ENCODE peak calls at places on chromosomes 13 and 19, in ten cellular contexts. U is hepatocyte, G is MM.1S, Q is K562, N is astrocyte, S is osteoblast, H is mesenchymal stem cell, D is fibroblast of lung, A is DND-41, K is H9. X is an unnamed sample. For H3K9me3, the result is how much of the 10 kb centered on the place peaks cover.

GRCh38 chr13:42991892-42992584 is at the start of gene EPSTI1:
- DNase-seq in U (peak), G (peak), Q (peak), N (peak), S (peak), H (peak), D (peak), A (peak), K (peak), X (peak)

GRCh38 chr19:7224205-7224833 is 69.9 kb downstream of the INSR start:
- DNase-seq in U (no peak), G (no peak), Q (no peak), N (peak), S (peak), H (no peak), D (peak), A (no peak), K (no peak), X (no peak)

GRCh38 chr13:93116809-93117208 is 109.8 kb upstream of the GPC6 start:
- DNase-seq in U (peak), G (peak), Q (no peak), N (no peak), S (no peak), H (no peak), D (peak), A (no peak), K (no peak), X (no peak)

GRCh38 chr13:66950666-66951065 is 279.5 kb downstream of the PCDH9 start:
- DNase-seq in U (no peak), G (no peak), Q (no peak), N (no peak), S (no peak), H (no peak), D (no peak), A (no peak), K (no peak), X (no peak)

GRCh38 chr19:4009990-4010807 is 2.7 kb downstream of the PIAS4 start:
- DNase-seq in U (peak), G (no peak), Q (no peak), N (no peak), S (peak), H (peak), D (peak), A (no peak), K (no peak), X (no peak)

GRCh38 chr19:3868770-3869456 is at the start of gene ZFR2:
- DNase-seq in U (peak), G (no peak), Q (peak), N (no peak), S (peak), H (no peak), D (no peak), A (peak), K (peak), X (peak)

GRCh38 chr13:109390391-109390790 is 396.0 kb downstream of the IRS2 start:
- DNase-seq in U (no peak), G (no peak), Q (no peak), N (no peak), S (no peak), H (no peak), D (no peak), A (no peak), K (no peak), X (no peak)

GRCh38 chr13:59270327-59270726 is 893.4 kb downstream of the DIAPH3 start:
- DNase-seq in U (no peak), G (no peak), Q (no peak), N (no peak), S (no peak), H (no peak), D (no peak), A (no peak), K (no peak), X (no peak)

GRCh38 chr19:51375504-51376221 is 3.2 kb upstream of the NKG7 start:
- DNase-seq in U (no peak), G (no peak), Q (no peak), N (no peak), S (no peak), H (no peak), D (no peak), A (peak), K (no peak), X (no peak)

GRCh38 chr19:35484637-35485036 is 5.6 kb downstream of the KRTDAP start:
- DNase-seq in U (no peak), G (no peak), Q (no peak), N (no peak), S (no peak), H (no peak), D (no peak), A (no peak), K (no peak), X (peak)

GRCh38 chr13:43444085-43444484 is 342.7 kb downstream of the ENOX1 start:
- DNase-seq in U (no peak), G (no peak), Q (no peak), N (peak), S (peak), H (no peak), D (no peak), A (no peak), K (no peak), X (no peak)

GRCh38 chr13:49561064-49561410 is 24.3 kb downstream of the RCBTB1 start:
- DNase-seq in U (peak), G (no peak), Q (no peak), N (peak), S (no peak), H (peak), D (no peak), A (no peak), K (no peak), X (no peak)

GRCh38 chr19:45547965-45548609 is 36.5 kb downstream of the OPA3 start:
- DNase-seq in U (peak), G (no peak), Q (peak), N (no peak), S (peak), H (peak), D (peak), A (no peak), K (peak), X (no peak)

GRCh38 chr19:4120531-4120930 is 3.4 kb downstream of the MAP2K2 start:
- DNase-seq in U (no peak), G (no peak), Q (no peak), N (peak), S (peak), H (peak), D (peak), A (no peak), K (no peak), X (no peak)

GRCh38 chr13:51913421-51914136 is 51.8 kb downstream of the CCDC70 start:
- DNase-seq in U (no peak), G (no peak), Q (no peak), N (no peak), S (no peak), H (no peak), D (no peak), A (no peak), K (peak), X (peak)

GRCh38 chr13:75480691-75481175 is 1.2 kb downstream of the TBC1D4 start:
- DNase-seq in U (peak), G (peak), Q (peak), N (peak), S (peak), H (peak), D (peak), A (no peak), K (peak), X (peak)

GRCh38 chr13:45807520-45808099 is 43.9 kb downstream of the SIAH3 start:
- DNase-seq in U (peak), G (peak), Q (peak), N (peak), S (no peak), H (peak), D (peak), A (no peak), K (peak), X (peak)

GRCh38 chr13:109400625-109401257 is 385.6 kb downstream of the IRS2 start:
- DNase-seq in U (no peak), G (no peak), Q (no peak), N (no peak), S (peak), H (no peak), D (no peak), A (no peak), K (no peak), X (no peak)

GRCh38 chr19:49570997-49571676 is 9.2 kb downstream of the NOSIP start:
- DNase-seq in U (peak), G (peak), Q (no peak), N (no peak), S (peak), H (no peak), D (no peak), A (peak), K (peak), X (peak)

GRCh38 chr19:49689133-49690072 is at the start of gene ADM5:
- DNase-seq in U (peak), G (no peak), Q (no peak), N (no peak), S (peak), H (no peak), D (no peak), A (no peak), K (peak), X (no peak)

GRCh38 chr19:40933025-40933424 is 51.0 kb upstream of the CYP2A7 start:
- DNase-seq in U (no peak), G (no peak), Q (no peak), N (no peak), S (no peak), H (no peak), D (no peak), A (no peak), K (peak), X (no peak)

GRCh38 chr19:50313812-50314536 is 15.2 kb downstream of the KCNC3 start:
- DNase-seq in U (peak), G (no peak), Q (no peak), N (no peak), S (peak), H (no peak), D (no peak), A (no peak), K (peak), X (no peak)

GRCh38 chr13:75458696-75459422 is 23.1 kb downstream of the TBC1D4 start:
- DNase-seq in U (no peak), G (peak), Q (no peak), N (no peak), S (no peak), H (no peak), D (no peak), A (no peak), K (peak), X (no peak)

GRCh38 chr19:453606-454005 is 7.2 kb downstream of the SHC2 start:
- DNase-seq in U (no peak), G (no peak), Q (no peak), N (no peak), S (peak), H (no peak), D (no peak), A (no peak), K (no peak), X (no peak)

GRCh38 chr19:19279853-19280252 is 6.8 kb upstream of the TM6SF2 start:
- DNase-seq in U (peak), G (no peak), Q (no peak), N (no peak), S (peak), H (no peak), D (no peak), A (no peak), K (no peak), X (no peak)

GRCh38 chr19:45779231-45780145 is 2.8 kb downstream of the DMPK start:
- DNase-seq in U (peak), G (peak), Q (peak), N (no peak), S (peak), H (peak), D (no peak), A (peak), K (peak), X (peak)

GRCh38 chr13:49836516-49836915 is 44.0 kb upstream of the KPNA3 start:
- DNase-seq in U (peak), G (no peak), Q (no peak), N (no peak), S (no peak), H (no peak), D (peak), A (no peak), K (peak), X (no peak)

GRCh38 chr19:31534231-31534630 is 185.0 kb upstream of the TSHZ3 start:
- DNase-seq in U (no peak), G (no peak), Q (no peak), N (no peak), S (no peak), H (no peak), D (no peak), A (no peak), K (no peak), X (no peak)

GRCh38 chr13:22053053-22053452 is 382.2 kb downstream of the FGF9 start:
- DNase-seq in U (no peak), G (peak), Q (no peak), N (no peak), S (no peak), H (no peak), D (no peak), A (no peak), K (no peak), X (no peak)

GRCh38 chr13:99404005-99404755 is 97.0 kb upstream of the GPR183 start:
- DNase-seq in U (no peak), G (no peak), Q (no peak), N (no peak), S (no peak), H (no peak), D (no peak), A (no peak), K (no peak), X (no peak)

GRCh38 chr19:7480975-7481265 is 7.9 kb downstream of the PEX11G start:
- DNase-seq in U (no peak), G (no peak), Q (no peak), N (no peak), S (peak), H (no peak), D (no peak), A (no peak), K (no peak), X (no peak)

GRCh38 chr19:18854982-18855381 is 23.2 kb downstream of the UPF1 start:
- DNase-seq in U (no peak), G (no peak), Q (no peak), N (no peak), S (peak), H (no peak), D (no peak), A (no peak), K (no peak), X (no peak)

GRCh38 chr13:110521946-110522345 is 39.6 kb downstream of the RAB20 start:
- DNase-seq in U (no peak), G (no peak), Q (no peak), N (no peak), S (peak), H (no peak), D (no peak), A (no peak), K (no peak), X (no peak)

GRCh38 chr19:16364231-16364865 is 39.7 kb downstream of the KLF2 start:
- DNase-seq in U (peak), G (no peak), Q (no peak), N (no peak), S (peak), H (no peak), D (no peak), A (no peak), K (no peak), X (no peak)

GRCh38 chr13:75226092-75226491 is 255.9 kb downstream of the TBC1D4 start:
- DNase-seq in U (no peak), G (no peak), Q (peak), N (peak), S (peak), H (no peak), D (no peak), A (no peak), K (peak), X (no peak)

GRCh38 chr19:6065685-6066365 is 44.5 kb downstream of the RFX2 start:
- DNase-seq in U (peak), G (no peak), Q (peak), N (peak), S (peak), H (peak), D (no peak), A (peak), K (peak), X (no peak)

GRCh38 chr13:87498681-87499080 is 172.5 kb upstream of the SLITRK5 start:
- DNase-seq in U (peak), G (no peak), Q (no peak), N (peak), S (no peak), H (peak), D (peak), A (no peak), K (no peak), X (peak)

GRCh38 chr19:1410789-1411188 is 3.4 kb downstream of the DAZAP1 start:
- DNase-seq in U (no peak), G (no peak), Q (no peak), N (no peak), S (no peak), H (no peak), D (no peak), A (no peak), K (no peak), X (no peak)

GRCh38 chr19:46661735-46662592 is 982 bp upstream of the DACT3 start:
- DNase-seq in U (peak), G (peak), Q (peak), N (peak), S (peak), H (peak), D (peak), A (peak), K (peak), X (peak)

GRCh38 chr19:48511800-48512503 is at the start of gene LMTK3:
- DNase-seq in U (no peak), G (no peak), Q (peak), N (peak), S (peak), H (peak), D (peak), A (peak), K (peak), X (peak)

GRCh38 chr19:48508729-48509310 is 2.8 kb downstream of the LMTK3 start:
- DNase-seq in U (no peak), G (no peak), Q (no peak), N (no peak), S (peak), H (no peak), D (no peak), A (no peak), K (no peak), X (no peak)

GRCh38 chr19:48511321-48511731 is 309 bp downstream of the LMTK3 start:
- DNase-seq in U (no peak), G (no peak), Q (no peak), N (no peak), S (no peak), H (no peak), D (no peak), A (no peak), K (no peak), X (no peak)

GRCh38 chr19:48509467-48510194 is 2.0 kb downstream of the LMTK3 start:
- DNase-seq in U (no peak), G (no peak), Q (peak), N (no peak), S (peak), H (no peak), D (no peak), A (no peak), K (peak), X (no peak)

GRCh38 chr19:48510421-48511268 is 990 bp downstream of the LMTK3 start:
- DNase-seq in U (peak), G (peak), Q (peak), N (peak), S (peak), H (peak), D (peak), A (peak), K (peak), X (peak)
- H2AFZ ChIP-seq in U (peak), G (no peak), Q (peak), N (peak), S (peak), H (no peak), D (no peak), A (no peak), K (no peak), X (peak)

GRCh38 chr19:2866495-2867024 is 575 bp upstream of the ZNF556 start:
- DNase-seq in U (no peak), G (no peak), Q (no peak), N (no peak), S (no peak), H (no peak), D (no peak), A (no peak), K (no peak), X (no peak)
- H3K9me3 ChIP-seq in U (under half), G (under half), Q (under half), N (under half), S (under half), H (under half), D (under half), A (under half), K (under half), X (under half)

DNA sequence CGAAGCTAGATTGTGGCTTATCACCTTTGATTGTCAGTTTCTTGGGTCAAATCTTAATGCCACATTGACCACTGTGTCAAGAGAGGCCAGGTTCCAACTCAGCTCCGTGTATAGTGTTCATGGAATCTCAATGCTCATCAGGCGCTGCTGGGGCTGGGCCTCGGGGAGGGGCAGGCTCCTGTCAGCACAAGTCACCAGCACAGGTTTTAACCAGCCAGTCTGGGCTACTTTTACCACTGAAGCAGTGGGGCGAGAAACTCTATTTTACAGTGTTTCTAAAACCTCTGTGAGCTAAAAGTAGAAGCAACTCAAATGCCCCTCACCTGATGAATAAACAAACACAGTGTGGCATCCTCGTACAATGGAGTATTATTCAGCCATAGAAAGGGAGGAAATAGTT is 118.7 kb upstream of the GJB6 start:
- DNase-seq in U (no peak), G (no peak), Q (no peak), N (peak), S (no peak), H (no peak), D (no peak), A (no peak), K (no peak), X (no peak)
- H3K27ac ChIP-seq in U (no peak), G (no peak), Q (no peak), N (no peak), S (no peak), H (peak), D (no peak), A (no peak), K (no peak), X (no peak)

GRCh38 chr19:10020851-10021250 is 7.6 kb downstream of the RDH8 start:
- DNase-seq in U (no peak), G (no peak), Q (no peak), N (no peak), S (no peak), H (no peak), D (no peak), A (no peak), K (no peak), X (no peak)

GRCh38 chr19:10018786-10019185 is 5.5 kb downstream of the RDH8 start:
- DNase-seq in U (no peak), G (no peak), Q (no peak), N (no peak), S (peak), H (no peak), D (no peak), A (no peak), K (no peak), X (no peak)

GRCh38 chr19:10021863-10022262 is 8.6 kb downstream of the RDH8 start:
- DNase-seq in U (no peak), G (no peak), Q (no peak), N (no peak), S (no peak), H (no peak), D (no peak), A (no peak), K (no peak), X (no peak)

GRCh38 chr19:10019246-10019645 is 6.0 kb downstream of the RDH8 start:
- DNase-seq in U (no peak), G (no peak), Q (no peak), N (no peak), S (no peak), H (no peak), D (no peak), A (no peak), K (no peak), X (no peak)

DNA sequence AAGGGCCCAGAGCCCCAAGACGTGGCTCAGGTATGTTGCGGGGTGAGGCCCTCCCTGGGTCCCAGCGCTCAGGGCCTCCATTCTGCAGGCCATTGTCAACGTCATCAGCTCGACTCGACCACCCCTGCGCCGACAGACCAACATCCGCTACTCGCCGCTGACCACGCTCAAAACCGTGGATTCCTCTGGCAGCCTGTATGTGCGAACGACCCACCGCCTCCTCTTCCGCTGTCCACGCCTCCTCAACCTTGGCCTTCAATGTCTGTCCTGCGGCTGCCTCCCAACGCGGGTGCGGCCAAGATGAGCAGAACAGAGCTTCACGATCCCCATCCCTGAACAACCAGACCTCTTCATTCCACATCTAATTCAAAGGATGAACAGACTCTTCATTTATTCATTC is 8.2 kb downstream of the RDH8 start:
- DNase-seq in U (no peak), G (no peak), Q (no peak), N (no peak), S (no peak), H (no peak), D (no peak), A (no peak), K (no peak), X (no peak)
- H2AFZ ChIP-seq in U (no peak), G (no peak), Q (no peak), N (no peak), S (no peak), H (no peak), D (no peak), A (no peak), K (no peak), X (no peak)